ENCODE peak calls at places on chromosomes 6 and 20, in seven cellular contexts. L is NCI-H774, E is posterior vena cava, F is fibroblast of the aortic adventitia, X is A549, I is suprapubic skin, O is mucosa of gallbladder. U is an unnamed sample.

GRCh38 chr20:45969712-45970634 is 2.0 kb downstream of the ZNF335 start:
- DNase-seq in L (peak; percentile 9), I (peak; percentile 53), X (peak; percentile 76), F (peak; percentile 77), E (peak; percentile 75), O (no peak), U (no peak)

GRCh38 chr6:100462396-100462795 is 2.3 kb downstream of the SIM1 start:
- DNase-seq in E (no peak), F (no peak), L (no peak), X (no peak), O (no peak), I (no peak), U (no peak)

GRCh38 chr20:21182832-21183563 is 57.1 kb downstream of the KIZ start:
- DNase-seq in O (no peak), L (no peak), X (peak; percentile 47), E (no peak), F (peak; percentile 82), I (no peak), U (peak; percentile 98)

GRCh38 chr6:140713495-140713894 is 1339.0 kb upstream of the CITED2 start:
- DNase-seq in I (no peak), X (no peak), E (no peak), O (no peak), L (no peak), F (no peak), U (no peak)

GRCh38 chr6:157682856-157683481 is 140.1 kb upstream of the SNX9 start:
- DNase-seq in O (no peak), X (peak; percentile 26), L (no peak), F (peak; percentile 79), I (no peak), E (no peak), U (no peak)

GRCh38 chr6:21915707-21916399 is 322.3 kb downstream of the SOX4 start:
- DNase-seq in F (peak; percentile 30), L (no peak), I (no peak), E (no peak), O (no peak), X (peak; percentile 4), U (no peak)

GRCh38 chr6:4344317-4344899 is 209.0 kb upstream of the ECI2 start:
- DNase-seq in I (no peak), L (no peak), F (no peak), E (no peak), X (no peak), O (no peak), U (no peak)

GRCh38 chr6:16544006-16544405 is 217.3 kb downstream of the ATXN1 start:
- DNase-seq in I (no peak), L (no peak), E (no peak), F (no peak), X (no peak), O (peak; percentile 40), U (peak; percentile 43)

GRCh38 chr20:32433311-32434021 is 75.3 kb downstream of the ASXL1 start:
- DNase-seq in L (no peak), O (no peak), E (peak; percentile 82), F (peak; percentile 22), I (no peak), X (no peak), U (no peak)

U was measured in AG09309.